ENCODE peak calls at places on chromosomes 2 and 18, in eight cellular contexts. Q is left colon; L is stimulated activated CD8-positive, alpha-beta memory T cell treated with anti-CD3 and anti-CD28 coated beads, Interleukin-4, amount 100 ng/mL, for 4 hours; H is activated T-cell treated with anti-CD3 and anti-CD28 coated beads for 24 hours; K is NCI-H2171 treated with DMSO at 0.1 percent for 48 hours; D is neural crest cell; R is T1000; M is T-cell. A is an unnamed sample.

GRCh38 chr2:190714958-190715357 is 66.1 kb downstream of the NAB1 start:
- DNase-seq in L (no peak), R (no peak), K (no peak), H (no peak), M (no peak), D (no peak), Q (no peak), A (no peak)

GRCh38 chr2:185179783-185180182 is 558.8 kb upstream of the FSIP2 start:
- DNase-seq in Q (no peak), R (no peak), L (no peak), K (no peak), H (no peak), D (no peak), M (no peak), A (no peak)

GRCh38 chr2:37506407-37507068 is 162.1 kb downstream of the QPCT start:
- DNase-seq in L (no peak), M (no peak), K (no peak), D (no peak), Q (no peak), R (no peak), H (no peak), A (no peak)

GRCh38 chr2:12350821-12351220 is 365.9 kb upstream of the TRIB2 start:
- DNase-seq in R (no peak), D (no peak), K (no peak), M (no peak), H (no peak), L (no peak), Q (no peak), A (no peak)

GRCh38 chr18:9575558-9575957 is 38.8 kb downstream of the PPP4R1 start:
- DNase-seq in H (no peak), R (no peak), L (no peak), Q (peak; percentile 78), K (no peak), D (peak; percentile 55), M (no peak), A (no peak)

GRCh38 chr2:158457092-158457825 is 507 bp downstream of the PKP4 start:
- DNase-seq in M (peak; percentile 34), R (peak; percentile 39), L (peak; percentile 3), H (peak; percentile 28), D (peak; percentile 58), Q (peak; percentile 71), K (peak; percentile 71), A (peak; percentile 58)

GRCh38 chr2:217222511-217222910 is 362.6 kb upstream of the TNP1 start:
- DNase-seq in D (no peak), K (no peak), H (peak; percentile 13), L (no peak), M (no peak), R (no peak), Q (no peak), A (peak; percentile 83)

GRCh38 chr18:54843302-54843701 is 15.0 kb downstream of the RAB27B start:
- DNase-seq in Q (no peak), K (no peak), H (no peak), R (no peak), M (no peak), D (no peak), L (no peak), A (no peak)

GRCh38 chr2:86552889-86553288 is 10.4 kb downstream of the CHMP3 start:
- DNase-seq in R (no peak), D (no peak), H (no peak), M (peak; percentile 35), Q (no peak), K (no peak), L (no peak), A (no peak)

GRCh38 chr2:23926289-23926749 is 604 bp downstream of the ATAD2B start:
- DNase-seq in M (no peak), R (no peak), L (no peak), Q (no peak), D (peak; percentile 39), H (no peak), K (no peak), A (no peak)

GRCh38 chr2:9398881-9399805 is 24.2 kb downstream of the ITGB1BP1 start:
- DNase-seq in M (no peak), H (no peak), R (no peak), Q (no peak), L (no peak), D (no peak), K (no peak), A (no peak)

GRCh38 chr2:213242653-213243052 is 41.6 kb upstream of the SPAG16 start:
- DNase-seq in H (no peak), K (no peak), Q (no peak), R (no peak), L (no peak), D (no peak), M (no peak), A (no peak)

GRCh38 chr2:118874324-118874723 is 26.9 kb upstream of the EN1 start:
- DNase-seq in M (no peak), Q (no peak), L (no peak), K (no peak), H (no peak), R (no peak), D (no peak), A (no peak)

GRCh38 chr2:127623388-127624320 is 22.3 kb upstream of the GPR17 start:
- DNase-seq in D (no peak), M (no peak), K (no peak), R (peak; percentile 37), Q (peak; percentile 3), H (no peak), L (no peak), A (no peak)

GRCh38 chr2:30421551-30422436 is 25.3 kb upstream of the LCLAT1 start:
- DNase-seq in L (no peak), K (peak; percentile 61), D (peak; percentile 27), Q (no peak), M (peak; percentile 50), H (no peak), R (no peak), A (no peak)

GRCh38 chr2:188853307-188853706 is 120.9 kb upstream of the COL3A1 start:
- DNase-seq in R (no peak), Q (no peak), H (no peak), D (no peak), L (no peak), M (no peak), K (peak; percentile 15), A (no peak)

GRCh38 chr2:54613794-54614257 is 109.6 kb upstream of the EML6 start:
- DNase-seq in D (no peak), M (no peak), K (no peak), R (no peak), H (no peak), L (no peak), Q (no peak), A (no peak)

GRCh38 chr2:25164526-25164925 is 3.9 kb downstream of the POMC start:
- DNase-seq in K (no peak), M (no peak), D (no peak), L (no peak), Q (no peak), R (no peak), H (no peak), A (no peak)

GRCh38 chr2:171316220-171316619 is 117.6 kb downstream of the METTL8 start:
- DNase-seq in R (no peak), L (no peak), K (no peak), Q (no peak), M (no peak), H (no peak), D (no peak), A (no peak)

GRCh38 chr2:172864182-172864581 is 128.5 kb downstream of the RAPGEF4 start:
- DNase-seq in D (peak; percentile 34), R (no peak), Q (peak; percentile 64), H (peak; percentile 17), M (peak; percentile 42), L (no peak), K (no peak), A (peak; percentile 38)

GRCh38 chr2:16623046-16623445 is 42.6 kb downstream of the CYRIA start:
- DNase-seq in H (no peak), M (no peak), D (no peak), Q (no peak), K (no peak), L (no peak), R (no peak), A (no peak)

GRCh38 chr18:3584266-3584665 is 134.3 kb downstream of the TGIF1 start:
- DNase-seq in R (no peak), L (no peak), M (no peak), D (no peak), H (no peak), Q (no peak), K (no peak), A (no peak)

GRCh38 chr2:236753611-236754010 is 184.0 kb downstream of the ACKR3 start:
- DNase-seq in R (no peak), L (no peak), Q (no peak), H (no peak), K (peak; percentile 89), M (no peak), D (no peak), A (no peak)

GRCh38 chr18:67417864-67418523 is 98.5 kb downstream of the DSEL start:
- DNase-seq in M (no peak), D (no peak), K (no peak), H (peak; percentile 1), Q (no peak), R (no peak), L (no peak), A (no peak)

GRCh38 chr2:223591596-223591995 is 10.6 kb downstream of the SCG2 start:
- DNase-seq in L (no peak), R (no peak), M (no peak), K (no peak), H (no peak), Q (no peak), D (no peak), A (no peak)

GRCh38 chr2:4420032-4420431 is 716.7 kb downstream of the DCDC2C start:
- DNase-seq in H (no peak), R (no peak), M (no peak), D (no peak), Q (no peak), L (no peak), K (no peak), A (no peak)

GRCh38 chr18:8706981-8707940 is 1.9 kb downstream of the MTCL1 start:
- DNase-seq in M (no peak), D (peak; percentile 40), L (no peak), K (peak; percentile 79), H (no peak), R (no peak), Q (peak; percentile 43), A (no peak)

GRCh38 chr18:45249306-45249705 is 366.0 kb upstream of the SLC14A2 start:
- DNase-seq in K (no peak), L (no peak), H (no peak), Q (no peak), R (no peak), D (no peak), M (no peak), A (no peak)

GRCh38 chr2:235149240-235149641 is 197.4 kb downstream of the SH3BP4 start:
- DNase-seq in D (no peak), M (no peak), Q (no peak), R (no peak), L (no peak), K (no peak), H (no peak), A (no peak)

GRCh38 chr18:50855976-50856772 is 22.7 kb upstream of the ME2 start:
- DNase-seq in H (no peak), L (no peak), D (no peak), R (no peak), M (no peak), K (no peak), Q (no peak), A (no peak)

GRCh38 chr2:11798946-11799495 is 52.6 kb downstream of the LPIN1 start:
- DNase-seq in H (no peak), K (peak; percentile 80), L (no peak), Q (no peak), M (no peak), R (no peak), D (no peak), A (peak; percentile 14)

A was measured in HL-60.